ENCODE peak calls at places on chromosomes 12 and 14, in nine cellular contexts. K is K562, A is cardiac muscle cell, W is bronchial epithelial cell, O is GM12878, U is breast epithelium, S is esophagus squamous epithelium, Z is OCI-LY7, E is BE2C. X is an unnamed sample.

GRCh38 chr14:45902241-45902640 is 649.2 kb upstream of the MIS18BP1 start:
- DNase-seq in K (no peak), A (no peak), W (no peak), O (no peak), U (no peak), S (no peak), Z (no peak), E (no peak), X (no peak)

GRCh38 chr12:14514154-14514842 is 53.4 kb downstream of the PLBD1 start:
- DNase-seq in K (no peak), A (peak; percentile 62), W (peak; percentile 96), O (no peak), U (no peak), S (no peak), Z (peak; percentile 80), E (no peak), X (peak; percentile 82)

GRCh38 chr12:106106892-106107291 is 31.9 kb downstream of the NUAK1 start:
- DNase-seq in K (no peak), A (peak; percentile 60), W (peak; percentile 55), O (no peak), U (no peak), S (no peak), Z (no peak), E (no peak), X (peak; percentile 64)

GRCh38 chr14:19800282-19801117 is 3.1 kb upstream of the OR4N2 start:
- DNase-seq in K (no peak), A (no peak), W (no peak), O (no peak), U (no peak), S (no peak), Z (no peak), E (peak; percentile 14), X (peak; percentile 38)

GRCh38 chr12:61188801-61189595 is 1071.2 kb upstream of the USP15 start:
- DNase-seq in K (no peak), A (no peak), W (no peak), O (no peak), U (no peak), S (no peak), Z (no peak), E (no peak), X (no peak)

GRCh38 chr14:21467620-21468019 is 9.1 kb downstream of the RAB2B start:
- DNase-seq in K (no peak), A (peak; percentile 91), W (peak; percentile 72), O (no peak), U (no peak), S (no peak), Z (no peak), E (no peak), X (no peak)

GRCh38 chr14:100594625-100594951 is 7.4 kb upstream of the BEGAIN start:
- DNase-seq in K (no peak), A (no peak), W (no peak), O (no peak), U (no peak), S (no peak), Z (no peak), E (no peak), X (no peak)

GRCh38 chr12:53047221-53048032 is 2.4 kb upstream of the TNS2 start:
- DNase-seq in K (peak; percentile 94), A (peak; percentile 92), W (no peak), O (no peak), U (peak; percentile 76), S (no peak), Z (peak; percentile 74), E (peak; percentile 79), X (peak; percentile 39)

GRCh38 chr12:6771091-6771495 is 1.2 kb upstream of the LAG3 start:
- DNase-seq in K (no peak), A (no peak), W (no peak), O (no peak), U (no peak), S (no peak), Z (peak; percentile 41), E (no peak), X (no peak)

GRCh38 chr12:127293507-127294310 is 973.3 kb upstream of the TMEM132C start:
- DNase-seq in K (peak; percentile 64), A (peak; percentile 41), W (peak; percentile 46), O (no peak), U (no peak), S (no peak), Z (peak; percentile 3), E (peak; percentile 24), X (peak; percentile 44)

GRCh38 chr12:51959921-51960320 is 8.4 kb downstream of the ACVR1B start:
- DNase-seq in K (no peak), A (no peak), W (no peak), O (no peak), U (no peak), S (no peak), Z (no peak), E (no peak), X (no peak)

GRCh38 chr12:9367828-9368227 is 159.6 kb upstream of the PZP start:
- DNase-seq in K (no peak), A (peak; percentile 39), W (no peak), O (no peak), U (no peak), S (no peak), Z (no peak), E (no peak), X (no peak)

GRCh38 chr14:53516261-53516774 is 363.2 kb upstream of the DDHD1 start:
- DNase-seq in K (no peak), A (no peak), W (no peak), O (no peak), U (no peak), S (no peak), Z (no peak), E (no peak), X (no peak)

GRCh38 chr12:52925717-52926595 is 21.1 kb upstream of the KRT8 start:
- DNase-seq in K (peak; percentile 14), A (no peak), W (peak; percentile 36), O (no peak), U (no peak), S (no peak), Z (no peak), E (no peak), X (peak; percentile 90)

GRCh38 chr12:18153826-18154225 is 63.8 kb upstream of the RERGL start:
- DNase-seq in K (no peak), A (no peak), W (no peak), O (no peak), U (no peak), S (no peak), Z (no peak), E (no peak), X (no peak)
- TF ChIP-seq CTCF in K (no peak), A (no peak), W (no peak), O (no peak), U (no peak), S (no peak), Z (no peak), E (no peak), X (no peak)

GRCh38 chr12:119682635-119683340 is 14.9 kb downstream of the PRKAB1 start:
- DNase-seq in K (no peak), A (no peak), W (no peak), O (peak; percentile 35), U (no peak), S (no peak), Z (peak; percentile 48), E (no peak), X (no peak)
- H3K36me3 ChIP-seq in K (peaks cover 59% of the 10 kb centered on the region), A (peaks cover 32% of the 10 kb centered on the region), W (peaks cover 16% of the 10 kb centered on the region), O (peaks cover 20% of the 10 kb centered on the region), U (peaks cover 21% of the 10 kb centered on the region), S (peaks cover 27% of the 10 kb centered on the region), Z (peaks cover 83% of the 10 kb centered on the region), E (peaks cover 48% of the 10 kb centered on the region), X (peaks cover 2% of the 10 kb centered on the region)

GRCh38 chr12:25053021-25053271 is 104.0 kb upstream of the BCAT1 start:
- DNase-seq in K (no peak), A (no peak), W (no peak), O (no peak), U (no peak), S (no peak), Z (peak; percentile 36), E (no peak), X (no peak)
- H3K4me3 ChIP-seq in K (peak overlapping the region; percentile 17), A (no peak overlapping the region), W (peak overlapping the region; percentile 44), O (peak overlapping the region; percentile 83), U (peak overlapping the region; percentile 30), S (peak overlapping the region; percentile 24), Z (peak overlapping the region; percentile 90), E (no peak overlapping the region), X (peak overlapping the region; percentile 27)

DNA sequence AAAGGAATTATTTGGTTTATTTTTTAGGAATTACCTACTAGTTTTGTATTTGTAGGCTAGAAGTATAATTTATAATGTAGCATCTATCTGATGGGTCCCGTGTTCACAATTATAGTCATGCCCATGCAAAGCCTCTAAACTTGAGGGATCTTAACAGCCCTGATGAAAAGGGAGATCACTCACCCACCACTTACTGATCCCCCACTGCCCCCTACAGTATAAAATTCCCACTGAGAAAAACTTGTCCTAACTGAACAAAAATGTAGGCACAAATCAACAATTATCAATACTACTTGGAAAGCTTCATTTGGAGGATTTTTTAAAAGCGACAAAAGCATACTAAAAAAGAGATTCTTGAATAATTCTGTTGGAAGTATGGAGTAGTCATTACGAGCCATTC is 21.0 kb downstream of the WIF1 start:
- DNase-seq in K (no peak), A (peak; percentile 12), W (peak; percentile 39), O (no peak), U (no peak), S (no peak), Z (no peak), E (no peak), X (peak; percentile 52)
- TF ChIP-seq CTCF in K (no peak), A (peak; percentile 21), W (peak; percentile 18), O (no peak), U (no peak), S (no peak), Z (peak; percentile 27), E (peak; percentile 20), X (peak; percentile 44)

GRCh38 chr14:50726372-50727107 is 58.4 kb upstream of the SAV1 start:
- DNase-seq in K (no peak), A (peak; percentile 68), W (peak; percentile 80), O (no peak), U (no peak), S (no peak), Z (no peak), E (no peak), X (no peak)
- H3K36me3 ChIP-seq in K (no peaks in the 10 kb centered on the region), A (peaks cover 41% of the 10 kb centered on the region), W (peaks cover 5% of the 10 kb centered on the region), O (peaks cover 14% of the 10 kb centered on the region), U (no peaks in the 10 kb centered on the region), S (peaks cover 4% of the 10 kb centered on the region), Z (peaks cover 100% of the 10 kb centered on the region), E (peaks cover 10% of the 10 kb centered on the region), X (no peaks in the 10 kb centered on the region)